ENCODE peak calls at places on chromosomes 5 and 9, in seven cellular contexts. One of them, this sample, is unnamed.

GRCh38 chr9:98220911-98221310 is 28.5 kb upstream of the CORO2A start:
- DNase-seq in epithelial cell of esophagus: no peak
- DNase-seq in lower leg skin: no peak
- DNase-seq in heart left ventricle: no peak
- DNase-seq in spleen: peak
- DNase-seq in HL-60: no peak
- DNase-seq in uterus: no peak
- DNase-seq in this sample: no peak

GRCh38 chr5:107230367-107230766 is 440.4 kb downstream of the EFNA5 start:
- DNase-seq in epithelial cell of esophagus: no peak
- DNase-seq in lower leg skin: no peak
- DNase-seq in heart left ventricle: no peak
- DNase-seq in spleen: no peak
- DNase-seq in HL-60: no peak
- DNase-seq in uterus: no peak
- DNase-seq in this sample: no peak

GRCh38 chr5:136811086-136811485 is 445.7 kb upstream of the TRPC7 start:
- DNase-seq in epithelial cell of esophagus: no peak
- DNase-seq in lower leg skin: no peak
- DNase-seq in heart left ventricle: no peak
- DNase-seq in spleen: no peak
- DNase-seq in HL-60: no peak
- DNase-seq in uterus: no peak
- DNase-seq in this sample: no peak

GRCh38 chr9:130938652-130939404 is at the start of gene FIBCD1:
- DNase-seq in epithelial cell of esophagus: peak
- DNase-seq in lower leg skin: no peak
- DNase-seq in heart left ventricle: no peak
- DNase-seq in spleen: no peak
- DNase-seq in HL-60: peak
- DNase-seq in uterus: no peak
- DNase-seq in this sample: peak

GRCh38 chr5:178357127-178357526 is 124.5 kb upstream of the PHYKPL start:
- DNase-seq in epithelial cell of esophagus: no peak
- DNase-seq in lower leg skin: no peak
- DNase-seq in heart left ventricle: peak
- DNase-seq in spleen: peak
- DNase-seq in HL-60: no peak
- DNase-seq in uterus: peak
- DNase-seq in this sample: peak

GRCh38 chr9:95107001-95107749 is 210.3 kb downstream of the FANCC start:
- DNase-seq in epithelial cell of esophagus: no peak
- DNase-seq in lower leg skin: no peak
- DNase-seq in heart left ventricle: no peak
- DNase-seq in spleen: no peak
- DNase-seq in HL-60: no peak
- DNase-seq in uterus: peak
- DNase-seq in this sample: no peak

GRCh38 chr9:32378993-32379729 is 5.3 kb upstream of the ACO1 start:
- DNase-seq in epithelial cell of esophagus: peak
- DNase-seq in lower leg skin: peak
- DNase-seq in heart left ventricle: no peak
- DNase-seq in spleen: no peak
- DNase-seq in HL-60: peak
- DNase-seq in uterus: peak
- DNase-seq in this sample: peak

GRCh38 chr5:34740306-34740891 is 84.3 kb downstream of the RAI14 start:
- DNase-seq in epithelial cell of esophagus: no peak
- DNase-seq in lower leg skin: no peak
- DNase-seq in heart left ventricle: peak
- DNase-seq in spleen: no peak
- DNase-seq in HL-60: no peak
- DNase-seq in uterus: no peak
- DNase-seq in this sample: no peak

GRCh38 chr9:34163439-34163838 is 15.4 kb upstream of the UBAP1 start:
- DNase-seq in epithelial cell of esophagus: peak
- DNase-seq in lower leg skin: no peak
- DNase-seq in heart left ventricle: no peak
- DNase-seq in spleen: no peak
- DNase-seq in HL-60: peak
- DNase-seq in uterus: peak
- DNase-seq in this sample: no peak

GRCh38 chr5:6085461-6085860 is 292.9 kb downstream of the MED10 start:
- DNase-seq in epithelial cell of esophagus: peak
- DNase-seq in lower leg skin: no peak
- DNase-seq in heart left ventricle: no peak
- DNase-seq in spleen: no peak
- DNase-seq in HL-60: no peak
- DNase-seq in uterus: no peak
- DNase-seq in this sample: no peak

GRCh38 chr5:131259326-131259725 is 4.5 kb upstream of the CDC42SE2 start:
- DNase-seq in epithelial cell of esophagus: no peak
- DNase-seq in lower leg skin: no peak
- DNase-seq in heart left ventricle: no peak
- DNase-seq in spleen: no peak
- DNase-seq in HL-60: no peak
- DNase-seq in uterus: no peak
- DNase-seq in this sample: no peak

GRCh38 chr9:96069821-96070220 is 194.3 kb downstream of the ERCC6L2 start:
- DNase-seq in epithelial cell of esophagus: no peak
- DNase-seq in lower leg skin: no peak
- DNase-seq in heart left ventricle: no peak
- DNase-seq in spleen: no peak
- DNase-seq in HL-60: no peak
- DNase-seq in uterus: no peak
- DNase-seq in this sample: no peak

GRCh38 chr5:140633081-140633471 is at the start of gene CD14:
- DNase-seq in epithelial cell of esophagus: peak
- DNase-seq in lower leg skin: peak
- DNase-seq in heart left ventricle: peak
- DNase-seq in spleen: peak
- DNase-seq in HL-60: peak
- DNase-seq in uterus: no peak
- DNase-seq in this sample: no peak

GRCh38 chr9:113633782-113634596 is 170.5 kb downstream of the RGS3 start:
- DNase-seq in epithelial cell of esophagus: no peak
- DNase-seq in lower leg skin: no peak
- DNase-seq in heart left ventricle: peak
- DNase-seq in spleen: peak
- DNase-seq in HL-60: no peak
- DNase-seq in uterus: no peak
- DNase-seq in this sample: no peak

GRCh38 chr9:123984802-123985201 is 26.8 kb upstream of the LHX2 start:
- DNase-seq in epithelial cell of esophagus: no peak
- DNase-seq in lower leg skin: no peak
- DNase-seq in heart left ventricle: no peak
- DNase-seq in spleen: no peak
- DNase-seq in HL-60: no peak
- DNase-seq in uterus: no peak
- DNase-seq in this sample: no peak

GRCh38 chr9:14080940-14081621 is 232.9 kb downstream of the NFIB start:
- DNase-seq in epithelial cell of esophagus: peak
- DNase-seq in lower leg skin: no peak
- DNase-seq in heart left ventricle: no peak
- DNase-seq in spleen: no peak
- DNase-seq in HL-60: no peak
- DNase-seq in uterus: no peak
- DNase-seq in this sample: no peak

GRCh38 chr5:87645241-87645640 is 232.5 kb upstream of the CCNH start:
- DNase-seq in epithelial cell of esophagus: no peak
- DNase-seq in lower leg skin: no peak
- DNase-seq in heart left ventricle: no peak
- DNase-seq in spleen: no peak
- DNase-seq in HL-60: no peak
- DNase-seq in uterus: no peak
- DNase-seq in this sample: no peak

GRCh38 chr9:133968966-133969617 is 23.0 kb downstream of the VAV2 start:
- DNase-seq in epithelial cell of esophagus: peak
- DNase-seq in lower leg skin: no peak
- DNase-seq in heart left ventricle: peak
- DNase-seq in spleen: peak
- DNase-seq in HL-60: no peak
- DNase-seq in uterus: no peak
- DNase-seq in this sample: no peak

GRCh38 chr5:71948206-71948605 is 159.1 kb upstream of the MAP1B start:
- DNase-seq in epithelial cell of esophagus: peak
- DNase-seq in lower leg skin: no peak
- DNase-seq in heart left ventricle: no peak
- DNase-seq in spleen: no peak
- DNase-seq in HL-60: no peak
- DNase-seq in uterus: no peak
- DNase-seq in this sample: no peak

GRCh38 chr5:145101246-145101645 is 733.9 kb downstream of the PRELID2 start:
- DNase-seq in epithelial cell of esophagus: peak
- DNase-seq in lower leg skin: no peak
- DNase-seq in heart left ventricle: no peak
- DNase-seq in spleen: no peak
- DNase-seq in HL-60: no peak
- DNase-seq in uterus: no peak
- DNase-seq in this sample: peak
- TF ChIP-seq CTCF in epithelial cell of esophagus: peak
- TF ChIP-seq CTCF in lower leg skin: no peak
- TF ChIP-seq CTCF in heart left ventricle: no peak
- TF ChIP-seq CTCF in spleen: no peak
- TF ChIP-seq CTCF in HL-60: no peak
- TF ChIP-seq CTCF in uterus: no peak
- TF ChIP-seq CTCF in this sample: peak

DNA sequence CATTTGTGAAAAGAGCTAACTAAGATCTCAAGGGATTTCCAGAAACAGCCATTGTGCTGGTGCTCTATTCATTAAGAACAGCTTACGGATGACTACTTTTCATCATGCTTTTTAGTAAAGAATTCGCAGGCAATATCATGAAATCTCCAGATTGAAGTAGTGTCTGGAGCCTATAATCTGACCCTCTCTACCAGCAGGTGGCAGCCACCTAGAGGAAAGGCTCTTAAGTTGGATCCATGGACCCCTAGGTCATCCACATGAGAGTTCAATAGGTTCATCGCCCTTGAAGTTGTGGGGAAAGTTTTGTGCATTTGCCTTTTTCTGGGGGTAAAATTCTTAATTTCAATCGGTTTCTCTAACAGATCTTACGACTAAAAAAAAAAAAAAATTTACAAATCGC is 82.3 kb downstream of the SLC1A3 start:
- DNase-seq in epithelial cell of esophagus: peak
- DNase-seq in lower leg skin: no peak
- DNase-seq in heart left ventricle: no peak
- DNase-seq in spleen: no peak
- DNase-seq in HL-60: peak
- DNase-seq in uterus: no peak
- DNase-seq in this sample: peak
- TF ChIP-seq CTCF in epithelial cell of esophagus: peak
- TF ChIP-seq CTCF in lower leg skin: no peak
- TF ChIP-seq CTCF in heart left ventricle: peak
- TF ChIP-seq CTCF in spleen: peak
- TF ChIP-seq CTCF in HL-60: peak
- TF ChIP-seq CTCF in uterus: no peak
- TF ChIP-seq CTCF in this sample: peak

DNA sequence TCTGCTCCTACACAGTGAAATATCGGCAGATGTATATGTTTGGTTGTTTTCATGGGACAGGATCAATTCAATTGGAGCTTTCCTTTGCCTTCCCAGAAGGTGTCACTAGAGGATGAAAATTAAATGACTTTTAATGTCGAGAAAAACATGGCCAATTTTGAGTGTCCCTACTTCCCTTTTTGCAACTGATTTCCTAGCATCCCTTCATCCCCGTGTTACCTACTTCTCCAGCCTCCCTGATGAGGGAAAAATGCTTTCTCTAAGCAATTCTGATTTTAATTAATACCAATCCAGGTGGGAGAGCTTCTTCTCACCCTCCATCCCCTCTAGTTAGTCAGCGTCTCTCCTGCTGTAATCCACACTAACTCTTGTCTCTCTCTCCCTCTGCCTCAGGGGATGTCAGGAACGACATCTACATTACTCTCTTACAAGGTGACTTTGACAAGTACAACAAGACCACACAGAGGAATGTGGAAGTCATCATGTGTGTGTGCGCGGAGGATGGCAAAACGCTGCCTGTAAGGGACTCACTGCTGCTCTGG is 64.9 kb downstream of the DOCK2 start:
- DNase-seq in epithelial cell of esophagus: peak
- DNase-seq in lower leg skin: no peak
- DNase-seq in heart left ventricle: no peak
- DNase-seq in spleen: no peak
- DNase-seq in HL-60: no peak
- DNase-seq in uterus: no peak
- DNase-seq in this sample: no peak
- TF ChIP-seq CTCF in epithelial cell of esophagus: peak
- TF ChIP-seq CTCF in lower leg skin: no peak
- TF ChIP-seq CTCF in heart left ventricle: peak
- TF ChIP-seq CTCF in spleen: peak
- TF ChIP-seq CTCF in HL-60: peak
- TF ChIP-seq CTCF in uterus: no peak
- TF ChIP-seq CTCF in this sample: no peak

GRCh38 chr9:101708855-101709254 is 29.6 kb downstream of the GRIN3A start:
- DNase-seq in epithelial cell of esophagus: no peak
- DNase-seq in lower leg skin: no peak
- DNase-seq in heart left ventricle: no peak
- DNase-seq in spleen: no peak
- DNase-seq in HL-60: no peak
- DNase-seq in uterus: no peak
- DNase-seq in this sample: no peak

GRCh38 chr9:101706261-101706798 is 32.1 kb downstream of the GRIN3A start:
- DNase-seq in epithelial cell of esophagus: peak
- DNase-seq in lower leg skin: no peak
- DNase-seq in heart left ventricle: no peak
- DNase-seq in spleen: no peak
- DNase-seq in HL-60: no peak
- DNase-seq in uterus: no peak
- DNase-seq in this sample: no peak

GRCh38 chr9:101706929-101707328 is 31.5 kb downstream of the GRIN3A start:
- DNase-seq in epithelial cell of esophagus: no peak
- DNase-seq in lower leg skin: no peak
- DNase-seq in heart left ventricle: no peak
- DNase-seq in spleen: no peak
- DNase-seq in HL-60: no peak
- DNase-seq in uterus: no peak
- DNase-seq in this sample: no peak

GRCh38 chr9:101707708-101708107 is 30.7 kb downstream of the GRIN3A start:
- DNase-seq in epithelial cell of esophagus: no peak
- DNase-seq in lower leg skin: no peak
- DNase-seq in heart left ventricle: no peak
- DNase-seq in spleen: no peak
- DNase-seq in HL-60: no peak
- DNase-seq in uterus: no peak
- DNase-seq in this sample: no peak

DNA sequence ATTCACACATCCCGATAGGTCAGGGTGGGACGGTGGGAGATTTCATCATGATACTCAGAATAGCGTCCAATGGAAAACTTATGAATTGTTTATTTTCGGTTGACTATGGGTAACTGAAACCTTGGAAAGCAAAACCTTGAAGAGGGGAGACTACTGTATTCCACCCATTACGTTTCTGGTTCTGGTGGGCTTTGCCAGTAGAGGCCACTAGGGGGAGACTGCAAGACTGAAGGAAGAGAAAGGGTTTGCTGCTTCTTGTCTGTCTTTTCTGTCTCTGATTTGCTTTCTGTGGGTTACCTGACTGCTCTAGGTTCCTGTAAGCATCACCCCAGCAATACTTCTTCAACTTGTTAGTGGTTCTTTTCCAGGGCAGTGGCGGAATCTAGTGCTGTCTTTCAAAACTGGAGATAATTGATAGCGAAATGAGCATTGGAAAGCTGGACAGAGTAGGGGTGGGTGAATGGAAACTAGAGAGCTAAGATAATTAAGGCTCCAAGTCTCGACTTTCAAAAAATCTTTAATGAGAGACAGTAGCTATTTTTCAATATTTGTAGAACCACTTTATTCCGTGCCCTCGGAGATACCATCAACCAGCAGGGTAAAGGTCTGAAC is 27.0 kb downstream of the GRIN3A start:
- DNase-seq in epithelial cell of esophagus: no peak
- DNase-seq in lower leg skin: no peak
- DNase-seq in heart left ventricle: no peak
- DNase-seq in spleen: no peak
- DNase-seq in HL-60: peak
- DNase-seq in uterus: no peak
- DNase-seq in this sample: peak
- TF ChIP-seq CTCF in epithelial cell of esophagus: peak
- TF ChIP-seq CTCF in lower leg skin: no peak
- TF ChIP-seq CTCF in heart left ventricle: peak
- TF ChIP-seq CTCF in spleen: peak
- TF ChIP-seq CTCF in HL-60: peak
- TF ChIP-seq CTCF in uterus: no peak
- TF ChIP-seq CTCF in this sample: peak